ENCODE peak calls at places on chromosome 14, in five cellular contexts. O is K562, J is GM12878, F is WTC11, C is HepG2. B is an unnamed sample.

GRCh38 chr14:65179918-65180724 is 77.8 kb upstream of the MAX start:
- DNase-seq in O (no peak), J (peak; percentile 94), F (no peak), C (no peak), B (peak; percentile 73)

GRCh38 chr14:51424041-51424440 is 184.0 kb downstream of the TMX1 start:
- DNase-seq in O (no peak), J (no peak), F (no peak), C (no peak), B (no peak)

GRCh38 chr14:102241147-102241546 is 63.8 kb downstream of the MOK start:
- DNase-seq in O (no peak), J (no peak), F (no peak), C (no peak), B (no peak)

GRCh38 chr14:94424371-94424770 is 28.2 kb downstream of the SERPINA11 start:
- DNase-seq in O (no peak), J (no peak), F (no peak), C (no peak), B (no peak)

GRCh38 chr14:76763362-76764041 is 2.2 kb downstream of the VASH1 start:
- DNase-seq in O (no peak), J (no peak), F (no peak), C (no peak), B (no peak)

GRCh38 chr14:88612981-88613380 is 50.1 kb downstream of the ZC3H14 start:
- DNase-seq in O (no peak), J (no peak), F (no peak), C (no peak), B (no peak)

GRCh38 chr14:75333523-75334190 is 55.0 kb downstream of the FOS start:
- DNase-seq in O (no peak), J (no peak), F (no peak), C (no peak), B (no peak)

GRCh38 chr14:67641902-67642749 is 22.4 kb downstream of the ARG2 start:
- DNase-seq in O (peak; percentile 20), J (no peak), F (no peak), C (no peak), B (no peak)

GRCh38 chr14:93903342-93904184 is 23.6 kb upstream of the FAM181A start:
- DNase-seq in O (peak; percentile 6), J (no peak), F (peak; percentile 69), C (peak; percentile 54), B (peak; percentile 20)

DNA sequence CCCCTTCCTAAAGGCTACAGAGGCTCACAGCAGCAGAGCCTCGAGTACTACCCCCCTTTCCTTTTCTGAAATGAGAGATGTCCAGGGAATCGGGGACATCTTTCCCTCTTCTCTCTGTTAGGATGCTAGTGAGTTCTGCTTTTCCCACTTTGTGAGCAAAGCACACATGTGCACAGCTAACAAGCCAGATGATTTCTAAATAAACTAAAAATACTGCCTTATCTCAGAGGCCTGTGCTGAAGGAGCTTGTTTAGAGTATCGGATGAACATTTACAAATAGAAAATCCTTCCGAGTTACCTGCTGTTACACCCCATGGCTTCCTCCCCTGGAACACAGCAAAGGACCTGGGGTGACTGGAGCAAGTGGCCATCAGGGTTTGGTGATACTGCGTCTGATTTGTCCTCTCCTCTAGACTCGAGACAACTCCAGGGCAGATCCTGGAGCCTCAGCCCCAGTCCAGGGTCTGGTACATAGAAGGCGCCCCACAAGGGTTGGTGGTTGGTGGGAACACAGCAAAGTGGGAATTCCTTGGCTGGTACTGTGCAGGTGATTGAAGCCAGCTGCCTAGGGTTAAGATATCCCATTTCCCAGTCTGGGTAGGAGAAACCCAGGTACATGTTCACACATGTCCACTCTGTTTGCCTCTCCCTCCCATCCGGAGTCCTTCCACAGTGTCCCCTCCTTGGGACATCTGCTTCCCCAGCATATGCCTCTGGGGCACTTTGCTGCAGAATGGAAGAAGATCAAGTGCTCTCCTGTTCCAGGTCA is 144.5 kb downstream of the SLC38A6 start:
- DNase-seq in O (no peak), J (no peak), F (no peak), C (no peak), B (no peak)
- TF ChIP-seq ESRRA in O (no peak), J (no peak), F (no peak), C (no peak), B (no peak)

DNA sequence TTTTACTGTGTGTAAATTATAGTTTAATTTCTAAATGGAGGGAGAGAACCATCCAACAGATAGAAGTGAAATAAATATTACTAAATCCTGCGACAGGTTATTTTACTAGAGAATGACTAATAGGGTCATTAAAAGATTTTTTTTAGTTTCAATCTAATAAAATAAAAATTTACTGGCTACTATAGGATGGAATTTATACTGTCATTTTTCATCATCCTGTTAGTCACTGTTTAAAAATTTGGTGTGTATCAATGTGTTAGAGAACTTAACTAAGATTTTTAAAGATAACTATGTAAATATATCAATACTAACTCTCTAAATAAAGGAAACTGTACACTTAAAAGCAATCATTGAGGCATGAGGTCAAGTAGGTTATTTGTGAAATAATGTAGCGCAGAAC is 41.1 kb upstream of the CDKN3 start:
- DNase-seq in O (no peak), J (no peak), F (no peak), C (no peak), B (no peak)
- TF ChIP-seq ESRRA in O (no peak), J (no peak), F (no peak), C (no peak), B (no peak)

GRCh38 chr14:105201156-105201927 is 20.2 kb upstream of the NUDT14 start:
- DNase-seq in O (no peak), J (no peak), F (peak; percentile 35), C (no peak), B (no peak)

GRCh38 chr14:105201928-105202513 is 20.9 kb upstream of the NUDT14 start:
- DNase-seq in O (no peak), J (peak; percentile 8), F (no peak), C (no peak), B (no peak)

GRCh38 chr14:105203701-105204100 is 22.6 kb upstream of the NUDT14 start:
- DNase-seq in O (no peak), J (no peak), F (no peak), C (no peak), B (no peak)

GRCh38 chr14:105204206-105204930 is 23.3 kb upstream of the NUDT14 start:
- DNase-seq in O (no peak), J (no peak), F (no peak), C (no peak), B (no peak)

DNA sequence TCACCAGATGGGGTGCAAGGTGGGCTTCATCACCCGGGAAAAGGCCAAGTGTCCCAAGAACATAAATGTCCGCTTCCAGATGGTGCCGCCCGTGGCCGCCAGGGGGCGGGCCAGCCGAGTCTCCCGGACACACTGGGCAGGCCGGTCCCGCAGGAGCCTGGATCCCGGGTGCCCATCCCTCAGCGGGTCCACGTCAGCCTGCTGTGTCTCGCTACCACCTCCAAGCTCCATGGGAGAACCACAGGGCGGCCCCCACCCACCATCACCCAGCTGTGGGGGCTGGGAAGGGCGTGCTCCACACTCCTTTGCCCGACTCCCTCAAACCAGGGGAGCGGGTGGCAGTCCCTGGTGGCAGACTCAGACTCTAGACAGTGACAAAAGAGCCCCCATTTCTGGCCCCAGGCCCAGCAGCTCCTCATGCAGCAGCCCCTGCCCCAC is 22.0 kb upstream of the NUDT14 start:
- DNase-seq in O (peak; percentile 61), J (no peak), F (peak; percentile 86), C (no peak), B (peak; percentile 66)
- TF ChIP-seq ESRRA in O (no peak), J (no peak), F (no peak), C (no peak), B (no peak)

GRCh38 chr14:54299393-54300363 is 97.1 kb upstream of the CDKN3 start:
- DNase-seq in O (no peak), J (no peak), F (no peak), C (peak; percentile 28), B (no peak)
- TF ChIP-seq ESRRA in O (no peak), J (no peak), F (no peak), C (no peak), B (no peak)

GRCh38 chr14:87524011-87524410 is 469.0 kb downstream of the GALC start:
- DNase-seq in O (no peak), J (no peak), F (no peak), C (no peak), B (no peak)

GRCh38 chr14:87522575-87522974 is 470.4 kb downstream of the GALC start:
- DNase-seq in O (no peak), J (no peak), F (peak; percentile 57), C (no peak), B (no peak)
- TF ChIP-seq ESRRA in O (no peak), J (no peak), F (no peak), C (no peak), B (no peak)

B was measured in A549.